ENCODE peak calls at places on chromosomes 4 and X, in nine cellular contexts. Y is stimulated activated CD8-positive, alpha-beta memory T cell treated with anti-CD3 and anti-CD28 coated beads, Interleukin-15, amount 100 ng/mL, for 1 hour; N is RPMI8226; G is fibroblast of the conjunctiva; L is choroid plexus epithelial cell; B is activated naive CD4-positive, alpha-beta T cell treated with anti-CD3 and anti-CD28 coated beads, Interleukin-2, amount 50 U/mL, for 16 hours; I is suprapubic skin; T is cardiac septum; A is pancreas. R is an unnamed sample.

GRCh38 chrX:20432048-20432447 is 165.3 kb upstream of the RPS6KA3 start:
- DNase-seq in Y (no peak), N (no peak), G (no peak), L (peak; percentile 35), B (no peak), I (no peak), T (no peak), A (no peak), R (no peak)

GRCh38 chr4:76546282-76547166 is 111.5 kb downstream of the SHROOM3 start:
- DNase-seq in Y (no peak), N (no peak), G (peak; percentile 31), L (peak; percentile 89), B (no peak), I (no peak), T (no peak), A (peak; percentile 45), R (peak; percentile 13)

GRCh38 chrX:49184294-49185061 is 1.7 kb downstream of the PRICKLE3 start:
- DNase-seq in Y (no peak), N (no peak), G (peak; percentile 75), L (peak; percentile 90), B (peak; percentile 20), I (peak; percentile 96), T (peak; percentile 92), A (peak; percentile 92), R (peak; percentile 91)

GRCh38 chr4:71860643-71861042 is 76.8 kb upstream of the GC start:
- DNase-seq in Y (no peak), N (peak; percentile 7), G (no peak), L (peak; percentile 0), B (no peak), I (no peak), T (no peak), A (no peak), R (peak; percentile 33)

GRCh38 chr4:127203561-127204260 is 429.0 kb upstream of the INTU start:
- DNase-seq in Y (no peak), N (no peak), G (peak; percentile 41), L (peak; percentile 79), B (no peak), I (no peak), T (no peak), A (no peak), R (no peak)

GRCh38 chr4:90837241-90837640 is 710.0 kb downstream of the CCSER1 start:
- DNase-seq in Y (no peak), N (no peak), G (no peak), L (peak; percentile 8), B (no peak), I (no peak), T (no peak), A (no peak), R (no peak)

GRCh38 chrX:66900886-66901285 is 262.0 kb upstream of the EDA2R start:
- DNase-seq in Y (no peak), N (no peak), G (no peak), L (no peak), B (no peak), I (no peak), T (no peak), A (no peak), R (no peak)

GRCh38 chrX:140526138-140526537 is 21.3 kb upstream of the SOX3 start:
- DNase-seq in Y (no peak), N (no peak), G (no peak), L (peak; percentile 12), B (no peak), I (no peak), T (no peak), A (no peak), R (no peak)

GRCh38 chr4:133668061-133668851 is 519.2 kb downstream of the PCDH10 start:
- DNase-seq in Y (no peak), N (peak; percentile 42), G (no peak), L (no peak), B (no peak), I (no peak), T (no peak), A (no peak), R (no peak)

GRCh38 chr4:185359767-185360446 is 35.8 kb downstream of the LRP2BP start:
- DNase-seq in Y (no peak), N (no peak), G (peak; percentile 8), L (peak; percentile 92), B (no peak), I (no peak), T (no peak), A (no peak), R (no peak)

GRCh38 chr4:1236103-1236641 is 12.8 kb downstream of the CTBP1 start:
- DNase-seq in Y (no peak), N (no peak), G (no peak), L (no peak), B (peak; percentile 7), I (peak; percentile 65), T (peak; percentile 72), A (no peak), R (no peak)

GRCh38 chrX:38233891-38234807 is 13.5 kb upstream of the SRPX start:
- DNase-seq in Y (no peak), N (no peak), G (peak; percentile 95), L (peak; percentile 86), B (no peak), I (no peak), T (no peak), A (no peak), R (no peak)

GRCh38 chr4:150255610-150256580 is 177.7 kb downstream of the DCLK2 start:
- DNase-seq in Y (no peak), N (no peak), G (no peak), L (no peak), B (no peak), I (no peak), T (no peak), A (no peak), R (no peak)

GRCh38 chr4:171007618-171008390 is 805.4 kb upstream of the GALNTL6 start:
- DNase-seq in Y (no peak), N (no peak), G (no peak), L (no peak), B (no peak), I (no peak), T (no peak), A (no peak), R (no peak)

GRCh38 chr4:16250665-16251365 is 24.5 kb upstream of the TAPT1 start:
- DNase-seq in Y (no peak), N (no peak), G (no peak), L (peak; percentile 40), B (no peak), I (no peak), T (no peak), A (no peak), R (no peak)

GRCh38 chr4:139556071-139556734 is at the start of gene SETD7:
- DNase-seq in Y (no peak), N (peak; percentile 83), G (peak; percentile 53), L (peak; percentile 83), B (peak; percentile 66), I (peak; percentile 90), T (peak; percentile 86), A (peak; percentile 71), R (no peak)